ENCODE peak calls at places on chromosome 2, in ten cellular contexts. L is transverse colon, J is prostate gland, X is HCT116, I is GM12878, M is Peyer's patch, E is breast epithelium, C is H1, V is uterus, K is body of pancreas. B is an unnamed sample.

GRCh38 chr2:121709776-121710469 is 26.8 kb downstream of the NIFK start:
- DNase-seq in L (no peak), J (no peak), X (no peak), I (no peak), M (peak; percentile 7), E (no peak), C (no peak), V (no peak), K (no peak), B (no peak)

GRCh38 chr2:234245945-234246344 is 195.4 kb downstream of the SPP2 start:
- DNase-seq in L (no peak), J (no peak), X (no peak), I (no peak), M (no peak), E (no peak), C (no peak), V (no peak), K (no peak), B (no peak)

GRCh38 chr2:172640389-172640788 is 84.5 kb downstream of the PDK1 start:
- DNase-seq in L (no peak), J (no peak), X (no peak), I (no peak), M (no peak), E (no peak), C (no peak), V (no peak), K (no peak), B (no peak)

GRCh38 chr2:191171291-191171690 is 20.5 kb upstream of the STAT4 start:
- DNase-seq in L (no peak), J (no peak), X (no peak), I (no peak), M (no peak), E (no peak), C (no peak), V (no peak), K (no peak), B (no peak)

GRCh38 chr2:179861027-179861776 is at the start of gene ZNF385B:
- DNase-seq in L (peak; percentile 11), J (no peak), X (no peak), I (no peak), M (no peak), E (no peak), C (peak; percentile 77), V (no peak), K (peak; percentile 16), B (peak; percentile 54)

GRCh38 chr2:85584354-85584856 is at the start of gene VAMP5:
- DNase-seq in L (peak; percentile 51), J (no peak), X (no peak), I (no peak), M (peak; percentile 73), E (no peak), C (peak; percentile 64), V (no peak), K (no peak), B (peak; percentile 68)

GRCh38 chr2:235945608-235946140 is 222.5 kb downstream of the GBX2 start:
- DNase-seq in L (no peak), J (no peak), X (no peak), I (no peak), M (no peak), E (no peak), C (no peak), V (no peak), K (no peak), B (peak; percentile 5)

GRCh38 chr2:10325278-10326145 is 22.8 kb downstream of the HPCAL1 start:
- DNase-seq in L (peak; percentile 44), J (no peak), X (no peak), I (no peak), M (peak; percentile 57), E (no peak), C (no peak), V (no peak), K (no peak), B (no peak)

GRCh38 chr2:71330585-71331330 is 824 bp upstream of the ZNF638 start:
- DNase-seq in L (no peak), J (no peak), X (no peak), I (no peak), M (no peak), E (no peak), C (no peak), V (no peak), K (no peak), B (no peak)

GRCh38 chr2:71333619-71334018 is 2.0 kb downstream of the ZNF638 start:
- DNase-seq in L (no peak), J (no peak), X (no peak), I (no peak), M (no peak), E (no peak), C (no peak), V (no peak), K (no peak), B (no peak)

GRCh38 chr2:71330155-71330554 is 1.4 kb upstream of the ZNF638 start:
- DNase-seq in L (no peak), J (no peak), X (no peak), I (no peak), M (no peak), E (no peak), C (no peak), V (no peak), K (no peak), B (no peak)

GRCh38 chr2:71332413-71332866 is 858 bp downstream of the ZNF638 start:
- DNase-seq in L (no peak), J (no peak), X (no peak), I (no peak), M (no peak), E (no peak), C (no peak), V (no peak), K (no peak), B (no peak)

GRCh38 chr2:71331581-71332412 is at the start of gene ZNF638:
- DNase-seq in L (peak; percentile 94), J (peak; percentile 89), X (peak; percentile 82), I (peak; percentile 71), M (peak; percentile 97), E (peak; percentile 89), C (peak; percentile 91), V (peak; percentile 92), K (peak; percentile 96), B (peak; percentile 95)
- TF ChIP-seq POLR2A in L (peak; percentile 94), J (peak; percentile 84), X (peak; percentile 71), I (peak; percentile 94), M (peak; percentile 81), E (peak; percentile 96), C (peak; percentile 95), V (peak; percentile 78), K (peak; percentile 87), B (peak; percentile 84)

DNA sequence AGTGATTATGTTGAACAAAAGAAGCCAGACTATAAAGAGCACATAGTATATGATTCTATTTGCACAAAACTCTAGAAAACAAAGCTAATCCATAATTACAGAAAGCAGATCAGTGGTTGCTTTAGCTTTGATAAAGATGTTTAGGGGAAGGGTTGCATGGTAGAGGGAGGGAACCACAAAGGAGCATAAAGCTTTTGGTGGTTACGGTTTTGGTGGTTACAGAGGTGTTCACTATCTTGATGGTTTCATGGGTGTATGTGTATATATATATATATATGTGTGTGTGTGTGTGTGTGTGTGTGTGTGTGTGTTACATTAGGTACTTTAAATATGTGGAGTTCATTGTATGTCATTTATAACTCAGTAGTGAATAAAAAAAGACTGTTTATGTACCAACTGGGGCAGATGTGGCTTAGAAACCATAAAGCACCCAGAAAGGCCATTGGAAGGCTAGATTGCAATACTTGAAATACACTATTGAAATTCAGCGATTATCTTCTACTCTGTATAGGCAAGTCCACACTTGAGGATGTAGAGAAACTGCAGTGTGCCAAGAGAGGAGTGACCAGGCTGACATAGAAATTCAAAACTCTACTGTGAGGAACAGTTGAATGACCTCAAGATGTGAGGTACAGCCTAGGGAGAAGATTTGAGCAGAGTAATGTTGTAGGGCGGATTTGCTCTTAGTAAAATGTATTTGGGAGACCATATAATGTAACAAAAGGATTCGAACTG is 60.6 kb downstream of the CAB39 start:
- DNase-seq in L (no peak), J (no peak), X (no peak), I (no peak), M (no peak), E (no peak), C (no peak), V (no peak), K (no peak), B (no peak)
- H3K27ac ChIP-seq in L (no peak overlapping the region), J (no peak overlapping the region), X (peak overlapping the region; percentile 75), I (no peak overlapping the region), M (no peak overlapping the region), E (no peak overlapping the region), C (no peak overlapping the region), V (peak overlapping the region; percentile 34), K (no peak overlapping the region), B (no peak overlapping the region)

DNA sequence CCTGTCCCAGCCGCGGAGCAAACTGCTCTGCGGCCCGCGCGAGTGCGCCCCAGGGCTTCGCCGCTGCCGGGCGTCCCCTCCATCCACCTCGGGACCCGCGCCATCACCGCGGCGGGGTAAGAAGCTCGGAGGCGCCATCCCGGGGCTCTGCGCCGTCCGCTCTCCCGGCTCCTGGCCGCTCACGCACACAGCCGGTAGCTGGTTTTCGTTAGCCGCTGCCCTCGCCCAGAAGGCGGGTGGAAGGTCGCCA is 905 bp upstream of the GDF7 start:
- DNase-seq in L (no peak), J (no peak), X (no peak), I (no peak), M (no peak), E (no peak), C (peak; percentile 78), V (no peak), K (no peak), B (no peak)
- H3K27me3 ChIP-seq in L (peaks cover 95% of the 10 kb centered on the region), J (peaks cover 10% of the 10 kb centered on the region), X (peaks cover 29% of the 10 kb centered on the region), I (peaks cover 16% of the 10 kb centered on the region), M (peaks cover 4% of the 10 kb centered on the region), E (peaks cover 87% of the 10 kb centered on the region), C (peaks cover 92% of the 10 kb centered on the region), V (no peaks in the 10 kb centered on the region), K (peaks cover 22% of the 10 kb centered on the region), B (no peaks in the 10 kb centered on the region)

GRCh38 chr2:148167855-148168254 is 147.0 kb downstream of the MBD5 start:
- DNase-seq in L (no peak), J (no peak), X (no peak), I (no peak), M (no peak), E (no peak), C (no peak), V (no peak), K (no peak), B (no peak)

GRCh38 chr2:148162860-148163259 is 142.0 kb downstream of the MBD5 start:
- DNase-seq in L (no peak), J (no peak), X (no peak), I (no peak), M (no peak), E (no peak), C (no peak), V (no peak), K (no peak), B (no peak)

GRCh38 chr2:148165975-148166374 is 145.1 kb downstream of the MBD5 start:
- DNase-seq in L (no peak), J (no peak), X (no peak), I (no peak), M (no peak), E (no peak), C (no peak), V (no peak), K (no peak), B (no peak)

GRCh38 chr2:148167241-148167766 is 146.4 kb downstream of the MBD5 start:
- DNase-seq in L (no peak), J (no peak), X (no peak), I (no peak), M (no peak), E (no peak), C (no peak), V (no peak), K (no peak), B (no peak)

DNA sequence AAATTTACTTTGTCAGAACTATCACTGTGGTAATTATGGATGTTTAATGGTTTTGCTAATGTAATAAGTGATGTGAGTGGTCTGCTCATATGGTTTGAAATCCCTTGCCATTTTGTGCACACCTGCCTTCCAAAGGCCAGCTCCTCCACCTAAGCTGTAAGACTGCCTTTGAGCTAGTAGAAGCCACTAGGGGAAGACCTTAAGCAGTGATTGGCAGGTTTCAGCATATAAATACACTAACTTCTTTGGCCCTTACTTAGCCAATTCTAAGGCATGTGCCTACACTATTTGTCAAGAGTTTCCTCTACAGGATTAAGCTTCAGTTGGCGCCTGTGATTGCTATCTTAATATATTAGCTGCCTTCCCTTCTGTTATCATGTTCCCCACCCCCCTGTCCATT is 141.0 kb downstream of the MBD5 start:
- DNase-seq in L (no peak), J (no peak), X (no peak), I (no peak), M (no peak), E (no peak), C (no peak), V (no peak), K (no peak), B (no peak)
- TF ChIP-seq POLR2A in L (no peak), J (no peak), X (no peak), I (no peak), M (no peak), E (no peak), C (no peak), V (no peak), K (no peak), B (no peak)